ENCODE peak calls at places on chromosomes 12 and 14, in nine cellular contexts. One of them, this sample, is unnamed. For H3K9me3, the result is how much of the 10 kb centered on the place peaks cover.

GRCh38 chr14:55610717-55611370 is 30.8 kb downstream of the KTN1 start:
- DNase-seq in hepatocyte: no peak
- DNase-seq in Panc1: no peak
- DNase-seq in AG04450: no peak
- DNase-seq in mammary epithelial cell: no peak
- DNase-seq in CD4-positive, alpha-beta memory T cell: no peak
- DNase-seq in stomach: no peak
- DNase-seq in psoas muscle: peak
- DNase-seq in A549: no peak
- DNase-seq in this sample: no peak

GRCh38 chr12:5083955-5084849 is 40.5 kb downstream of the KCNA5 start:
- DNase-seq in AG04450: no peak
- DNase-seq in A549: peak
- DNase-seq in psoas muscle: no peak
- DNase-seq in mammary epithelial cell: peak
- DNase-seq in stomach: no peak
- DNase-seq in Panc1: peak
- DNase-seq in CD4-positive, alpha-beta memory T cell: no peak
- DNase-seq in hepatocyte: peak
- DNase-seq in this sample: no peak

GRCh38 chr14:64763089-64763782 is 59.0 kb downstream of the PLEKHG3 start:
- DNase-seq in stomach: no peak
- DNase-seq in AG04450: no peak
- DNase-seq in Panc1: no peak
- DNase-seq in psoas muscle: no peak
- DNase-seq in hepatocyte: no peak
- DNase-seq in A549: no peak
- DNase-seq in CD4-positive, alpha-beta memory T cell: no peak
- DNase-seq in mammary epithelial cell: no peak
- DNase-seq in this sample: peak

GRCh38 chr14:68628605-68629310 is 164.1 kb downstream of the ZFP36L1 start:
- DNase-seq in AG04450: no peak
- DNase-seq in A549: no peak
- DNase-seq in hepatocyte: peak
- DNase-seq in CD4-positive, alpha-beta memory T cell: peak
- DNase-seq in psoas muscle: no peak
- DNase-seq in stomach: peak
- DNase-seq in Panc1: no peak
- DNase-seq in mammary epithelial cell: peak
- DNase-seq in this sample: no peak

GRCh38 chr12:46724020-46724419 is 101.8 kb downstream of the SLC38A4 start:
- DNase-seq in AG04450: no peak
- DNase-seq in A549: no peak
- DNase-seq in hepatocyte: no peak
- DNase-seq in psoas muscle: no peak
- DNase-seq in stomach: no peak
- DNase-seq in Panc1: no peak
- DNase-seq in mammary epithelial cell: no peak
- DNase-seq in CD4-positive, alpha-beta memory T cell: no peak
- DNase-seq in this sample: no peak

GRCh38 chr12:115102450-115102849 is 418.5 kb upstream of the TBX3 start:
- DNase-seq in Panc1: no peak
- DNase-seq in hepatocyte: no peak
- DNase-seq in mammary epithelial cell: no peak
- DNase-seq in psoas muscle: no peak
- DNase-seq in A549: no peak
- DNase-seq in stomach: no peak
- DNase-seq in AG04450: no peak
- DNase-seq in CD4-positive, alpha-beta memory T cell: no peak
- DNase-seq in this sample: no peak

GRCh38 chr12:66514581-66514980 is 164.3 kb downstream of the GRIP1 start:
- DNase-seq in hepatocyte: no peak
- DNase-seq in stomach: no peak
- DNase-seq in CD4-positive, alpha-beta memory T cell: no peak
- DNase-seq in mammary epithelial cell: peak
- DNase-seq in A549: no peak
- DNase-seq in AG04450: no peak
- DNase-seq in psoas muscle: no peak
- DNase-seq in Panc1: no peak
- DNase-seq in this sample: no peak

GRCh38 chr12:105721051-105721825 is 390.7 kb downstream of the C12orf75 start:
- DNase-seq in hepatocyte: no peak
- DNase-seq in mammary epithelial cell: no peak
- DNase-seq in Panc1: no peak
- DNase-seq in AG04450: no peak
- DNase-seq in psoas muscle: no peak
- DNase-seq in A549: no peak
- DNase-seq in CD4-positive, alpha-beta memory T cell: no peak
- DNase-seq in stomach: no peak
- DNase-seq in this sample: no peak

GRCh38 chr12:71069317-71069716 is 88.5 kb downstream of the TSPAN8 start:
- DNase-seq in mammary epithelial cell: no peak
- DNase-seq in hepatocyte: no peak
- DNase-seq in Panc1: no peak
- DNase-seq in stomach: no peak
- DNase-seq in A549: no peak
- DNase-seq in psoas muscle: no peak
- DNase-seq in AG04450: no peak
- DNase-seq in CD4-positive, alpha-beta memory T cell: no peak
- DNase-seq in this sample: no peak

GRCh38 chr14:29822430-29822709 is 105.3 kb downstream of the PRKD1 start:
- DNase-seq in stomach: no peak
- DNase-seq in AG04450: no peak
- DNase-seq in hepatocyte: no peak
- DNase-seq in Panc1: no peak
- DNase-seq in CD4-positive, alpha-beta memory T cell: no peak
- DNase-seq in A549: peak
- DNase-seq in psoas muscle: no peak
- DNase-seq in mammary epithelial cell: no peak
- DNase-seq in this sample: no peak

GRCh38 chr14:97851438-97851995 is 1054.3 kb downstream of the VRK1 start:
- DNase-seq in mammary epithelial cell: no peak
- DNase-seq in psoas muscle: no peak
- DNase-seq in A549: no peak
- DNase-seq in hepatocyte: no peak
- DNase-seq in CD4-positive, alpha-beta memory T cell: no peak
- DNase-seq in stomach: no peak
- DNase-seq in Panc1: no peak
- DNase-seq in AG04450: no peak
- DNase-seq in this sample: no peak

GRCh38 chr14:100440207-100440631 is 117.1 kb downstream of the SLC25A47 start:
- DNase-seq in AG04450: peak
- DNase-seq in hepatocyte: peak
- DNase-seq in CD4-positive, alpha-beta memory T cell: no peak
- DNase-seq in psoas muscle: peak
- DNase-seq in A549: peak
- DNase-seq in mammary epithelial cell: peak
- DNase-seq in stomach: peak
- DNase-seq in Panc1: peak
- DNase-seq in this sample: no peak

GRCh38 chr14:37709419-37710195 is 114.2 kb downstream of the TTC6 start:
- DNase-seq in hepatocyte: no peak
- DNase-seq in AG04450: no peak
- DNase-seq in stomach: no peak
- DNase-seq in Panc1: no peak
- DNase-seq in psoas muscle: no peak
- DNase-seq in mammary epithelial cell: no peak
- DNase-seq in CD4-positive, alpha-beta memory T cell: no peak
- DNase-seq in A549: peak
- DNase-seq in this sample: no peak

GRCh38 chr14:58353516-58354299 is 42.0 kb upstream of the TOMM20L start:
- DNase-seq in CD4-positive, alpha-beta memory T cell: no peak
- DNase-seq in stomach: no peak
- DNase-seq in psoas muscle: no peak
- DNase-seq in hepatocyte: no peak
- DNase-seq in Panc1: no peak
- DNase-seq in A549: no peak
- DNase-seq in AG04450: no peak
- DNase-seq in mammary epithelial cell: no peak
- DNase-seq in this sample: no peak

GRCh38 chr12:3275171-3276041 is 198.2 kb downstream of the TSPAN9 start:
- DNase-seq in AG04450: peak
- DNase-seq in CD4-positive, alpha-beta memory T cell: peak
- DNase-seq in psoas muscle: peak
- DNase-seq in stomach: peak
- DNase-seq in hepatocyte: peak
- DNase-seq in mammary epithelial cell: peak
- DNase-seq in A549: peak
- DNase-seq in Panc1: peak
- DNase-seq in this sample: no peak

GRCh38 chr14:63777024-63777423 is 49.2 kb upstream of the SGPP1 start:
- DNase-seq in CD4-positive, alpha-beta memory T cell: no peak
- DNase-seq in A549: peak
- DNase-seq in mammary epithelial cell: peak
- DNase-seq in Panc1: no peak
- DNase-seq in AG04450: peak
- DNase-seq in stomach: no peak
- DNase-seq in psoas muscle: no peak
- DNase-seq in hepatocyte: peak
- DNase-seq in this sample: no peak

GRCh38 chr12:68894276-68894855 is 38.6 kb downstream of the CPM start:
- DNase-seq in hepatocyte: no peak
- DNase-seq in stomach: no peak
- DNase-seq in AG04450: no peak
- DNase-seq in mammary epithelial cell: no peak
- DNase-seq in psoas muscle: no peak
- DNase-seq in CD4-positive, alpha-beta memory T cell: no peak
- DNase-seq in A549: no peak
- DNase-seq in Panc1: no peak
- DNase-seq in this sample: no peak
- H3K9me3 ChIP-seq in hepatocyte: under half
- H3K9me3 ChIP-seq in stomach: under half
- H3K9me3 ChIP-seq in AG04450: under half
- H3K9me3 ChIP-seq in mammary epithelial cell: under half
- H3K9me3 ChIP-seq in psoas muscle: under half
- H3K9me3 ChIP-seq in CD4-positive, alpha-beta memory T cell: under half
- H3K9me3 ChIP-seq in A549: under half
- H3K9me3 ChIP-seq in Panc1: under half
- H3K9me3 ChIP-seq in this sample: under half

DNA sequence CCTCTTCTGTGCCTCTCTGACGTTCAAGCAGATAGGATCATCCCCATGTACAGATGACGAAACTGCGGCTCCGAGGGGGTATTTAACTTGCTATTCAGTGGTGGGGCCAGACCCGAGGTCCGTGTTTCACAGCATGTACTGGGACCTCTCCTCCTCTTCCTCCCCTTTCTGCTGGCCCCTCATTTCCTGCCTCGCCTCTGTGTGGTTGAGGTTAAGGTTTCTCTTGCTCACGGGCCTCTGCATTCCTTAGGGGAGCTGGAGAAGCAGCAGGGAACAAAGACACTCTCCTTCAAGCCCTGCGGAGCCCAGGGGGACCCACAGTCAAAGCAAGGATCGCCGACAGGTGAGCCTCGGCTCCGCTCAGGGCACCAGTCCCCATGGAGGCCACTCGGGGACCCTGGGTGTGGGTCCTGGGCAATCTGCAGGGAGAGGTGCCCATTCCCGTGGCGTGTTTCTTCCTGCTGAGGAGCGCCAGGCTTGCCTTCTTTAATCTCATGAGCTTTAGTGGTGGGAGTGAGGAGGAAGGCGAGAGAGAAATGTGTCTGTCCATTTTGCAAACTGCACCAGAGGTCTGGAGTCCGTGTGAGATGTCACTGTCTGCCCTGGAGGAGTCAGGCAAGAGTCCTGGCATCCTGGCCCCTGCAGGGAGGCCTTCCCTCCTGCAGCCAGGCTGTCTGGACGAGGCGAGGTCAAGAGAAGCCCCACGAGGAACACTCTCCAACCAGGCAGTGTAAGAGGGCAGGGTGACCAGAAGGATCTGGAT is 45.0 kb downstream of the SLC6A12 start:
- DNase-seq in A549: no peak
- DNase-seq in AG04450: no peak
- DNase-seq in stomach: no peak
- DNase-seq in hepatocyte: no peak
- DNase-seq in mammary epithelial cell: no peak
- DNase-seq in CD4-positive, alpha-beta memory T cell: no peak
- DNase-seq in psoas muscle: no peak
- DNase-seq in Panc1: no peak
- DNase-seq in this sample: no peak
- H3K27ac ChIP-seq in A549: no peak
- H3K27ac ChIP-seq in AG04450: no peak
- H3K27ac ChIP-seq in stomach: no peak
- H3K27ac ChIP-seq in hepatocyte: peak
- H3K27ac ChIP-seq in mammary epithelial cell: no peak
- H3K27ac ChIP-seq in CD4-positive, alpha-beta memory T cell: no peak
- H3K27ac ChIP-seq in psoas muscle: no peak
- H3K27ac ChIP-seq in Panc1: no peak
- H3K27ac ChIP-seq in this sample: no peak

GRCh38 chr14:36661506-36662257 is at the start of gene PAX9:
- DNase-seq in mammary epithelial cell: peak
- DNase-seq in Panc1: peak
- DNase-seq in stomach: peak
- DNase-seq in hepatocyte: peak
- DNase-seq in AG04450: no peak
- DNase-seq in psoas muscle: peak
- DNase-seq in CD4-positive, alpha-beta memory T cell: no peak
- DNase-seq in A549: peak
- DNase-seq in this sample: peak
- H3K9me3 ChIP-seq in mammary epithelial cell: under half
- H3K9me3 ChIP-seq in Panc1: under half
- H3K9me3 ChIP-seq in stomach: under half
- H3K9me3 ChIP-seq in hepatocyte: under half
- H3K9me3 ChIP-seq in AG04450: under half
- H3K9me3 ChIP-seq in psoas muscle: under half
- H3K9me3 ChIP-seq in CD4-positive, alpha-beta memory T cell: under half
- H3K9me3 ChIP-seq in A549: under half
- H3K9me3 ChIP-seq in this sample: under half

GRCh38 chr14:20403521-20403920 is 9.8 kb downstream of the TEP1 start:
- DNase-seq in A549: no peak
- DNase-seq in Panc1: no peak
- DNase-seq in psoas muscle: no peak
- DNase-seq in AG04450: no peak
- DNase-seq in mammary epithelial cell: no peak
- DNase-seq in hepatocyte: no peak
- DNase-seq in CD4-positive, alpha-beta memory T cell: no peak
- DNase-seq in stomach: no peak
- DNase-seq in this sample: no peak

GRCh38 chr14:20400589-20400964 is 12.7 kb downstream of the TEP1 start:
- DNase-seq in CD4-positive, alpha-beta memory T cell: no peak
- DNase-seq in A549: no peak
- DNase-seq in psoas muscle: no peak
- DNase-seq in mammary epithelial cell: peak
- DNase-seq in AG04450: no peak
- DNase-seq in stomach: no peak
- DNase-seq in Panc1: no peak
- DNase-seq in hepatocyte: no peak
- DNase-seq in this sample: no peak

DNA sequence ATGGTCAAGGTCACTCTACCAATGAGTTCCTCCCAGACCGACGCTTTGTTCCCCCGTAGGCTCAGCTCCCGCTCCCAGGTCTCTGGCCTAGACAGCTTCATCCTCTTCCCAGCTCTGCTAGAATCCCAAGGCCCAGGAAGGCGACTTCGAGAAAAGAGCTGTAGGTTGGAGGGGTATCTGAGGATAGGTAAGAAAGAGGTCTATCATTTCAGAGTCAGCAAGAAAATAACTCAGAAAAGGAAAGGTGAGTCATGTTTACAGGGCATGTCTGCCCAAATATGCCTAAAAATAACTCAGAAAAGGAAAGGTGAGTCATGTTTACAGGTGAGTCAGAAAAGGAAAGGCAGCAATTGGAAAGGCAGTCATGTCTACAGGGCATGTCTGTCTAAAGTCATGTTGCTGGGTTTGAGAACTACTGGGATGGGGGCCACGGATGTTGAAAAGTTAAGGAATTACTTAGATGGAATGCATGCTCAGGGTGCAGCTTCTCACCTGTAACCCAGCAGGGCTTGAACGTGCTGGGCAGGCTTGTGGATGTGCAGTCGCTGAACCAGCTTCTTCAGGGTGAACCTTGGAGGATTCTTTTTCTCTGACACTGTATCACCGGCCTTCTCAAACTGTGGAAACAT is 12.2 kb downstream of the TEP1 start:
- DNase-seq in CD4-positive, alpha-beta memory T cell: no peak
- DNase-seq in mammary epithelial cell: peak
- DNase-seq in A549: peak
- DNase-seq in stomach: no peak
- DNase-seq in Panc1: no peak
- DNase-seq in AG04450: no peak
- DNase-seq in hepatocyte: peak
- DNase-seq in psoas muscle: no peak
- DNase-seq in this sample: no peak
- H3K27ac ChIP-seq in CD4-positive, alpha-beta memory T cell: no peak
- H3K27ac ChIP-seq in mammary epithelial cell: peak
- H3K27ac ChIP-seq in A549: no peak
- H3K27ac ChIP-seq in stomach: no peak
- H3K27ac ChIP-seq in Panc1: no peak
- H3K27ac ChIP-seq in AG04450: no peak
- H3K27ac ChIP-seq in hepatocyte: peak
- H3K27ac ChIP-seq in psoas muscle: no peak
- H3K27ac ChIP-seq in this sample: no peak

This sample was measured in SK-N-MC.